ENCODE peak calls at places on chromosomes 7 and 10, in four cellular contexts. H is GM12878, G is K562, C is HepG2. Q is an unnamed sample.

GRCh38 chr7:23298141-23298851 is 843 bp upstream of the MALSU1 start:
- DNase-seq in H (no peak), G (no peak), C (peak; percentile 45), Q (no peak)

GRCh38 chr7:94088560-94088959 is 84.4 kb upstream of the BET1 start:
- DNase-seq in H (no peak), G (no peak), C (no peak), Q (no peak)

GRCh38 chr7:40133561-40134427 is 628 bp downstream of the MPLKIP start:
- DNase-seq in H (no peak), G (no peak), C (peak; percentile 8), Q (no peak)

GRCh38 chr7:134083766-134084487 is 43.2 kb upstream of the LRGUK start:
- DNase-seq in H (no peak), G (peak; percentile 80), C (no peak), Q (no peak)

GRCh38 chr10:104650072-104650471 is 9.0 kb downstream of the SORCS3 start:
- DNase-seq in H (no peak), G (no peak), C (no peak), Q (no peak)

GRCh38 chr7:101386558-101387199 is 24.0 kb downstream of the COL26A1 start:
- DNase-seq in H (no peak), G (no peak), C (peak; percentile 87), Q (peak; percentile 47)

GRCh38 chr10:3813986-3814831 is 29.2 kb upstream of the KLF6 start:
- DNase-seq in H (no peak), G (no peak), C (peak; percentile 64), Q (no peak)

GRCh38 chr10:23525406-23525805 is 86.5 kb downstream of the OTUD1 start:
- DNase-seq in H (no peak), G (no peak), C (peak; percentile 4), Q (no peak)

GRCh38 chr10:97685395-97685958 is 1.6 kb downstream of the AVPI1 start:
- DNase-seq in H (no peak), G (peak; percentile 39), C (peak; percentile 87), Q (peak; percentile 71)

GRCh38 chr7:92973964-92974363 is 137.6 kb upstream of the CDK6 start:
- DNase-seq in H (no peak), G (no peak), C (no peak), Q (no peak)

GRCh38 chr10:34297551-34298370 is 517.3 kb downstream of the PARD3 start:
- DNase-seq in H (no peak), G (no peak), C (peak; percentile 85), Q (no peak)

GRCh38 chr7:28418311-28418710 is 6.0 kb downstream of the CREB5 start:
- DNase-seq in H (no peak), G (no peak), C (no peak), Q (no peak)

GRCh38 chr10:34808789-34809745 is 6.0 kb downstream of the PARD3 start:
- DNase-seq in H (no peak), G (no peak), C (no peak), Q (no peak)

GRCh38 chr7:55236454-55236853 is 128.7 kb upstream of the LANCL2 start:
- DNase-seq in H (no peak), G (no peak), C (no peak), Q (no peak)

GRCh38 chr7:151767557-151767956 is 109.4 kb downstream of the PRKAG2 start:
- DNase-seq in H (peak; percentile 35), G (no peak), C (no peak), Q (no peak)

GRCh38 chr10:95395947-95396449 is 105.2 kb upstream of the PDLIM1 start:
- DNase-seq in H (no peak), G (no peak), C (no peak), Q (no peak)

GRCh38 chr10:132421377-132422168 is 24.6 kb downstream of the PWWP2B start:
- DNase-seq in H (no peak), G (peak; percentile 71), C (peak; percentile 33), Q (peak; percentile 72)
- TF ChIP-seq SP1 in H (no peak), G (no peak), C (no peak), Q (no peak)

GRCh38 chr7:5532520-5533335 is 109.1 kb upstream of the TNRC18 start:
- DNase-seq in H (peak; percentile 82), G (peak; percentile 38), C (peak; percentile 66), Q (no peak)
- TF ChIP-seq FOXM1 in H (no peak), G (no peak), C (no peak), Q (no peak)

DNA sequence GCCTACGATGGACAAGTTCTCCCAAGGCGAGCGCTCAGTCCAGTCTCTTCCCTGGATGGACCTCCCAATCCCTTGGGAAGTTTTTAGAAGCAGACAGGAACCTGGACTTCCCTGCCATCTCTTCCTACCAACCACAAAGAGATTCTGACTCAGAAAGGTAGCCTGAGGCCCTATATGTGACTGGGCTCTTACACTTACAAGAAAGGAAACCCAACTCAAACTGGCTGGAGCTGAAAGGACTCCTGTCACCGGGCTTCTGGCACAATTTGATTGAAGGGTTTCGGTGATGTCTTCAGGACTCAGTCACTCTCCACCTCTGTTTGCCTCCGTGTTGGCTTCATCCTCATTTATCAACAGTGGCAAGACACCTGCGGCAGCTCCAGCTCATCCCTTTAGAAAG is 3.7 kb upstream of the COL13A1 start:
- DNase-seq in H (no peak), G (no peak), C (no peak), Q (no peak)
- TF ChIP-seq BHLHE40 in H (no peak), G (no peak), C (no peak), Q (no peak)

GRCh38 chr10:79274279-79275104 is 72.8 kb upstream of the PPIF start:
- DNase-seq in H (no peak), G (no peak), C (no peak), Q (no peak)
- TF ChIP-seq SP1 in H (no peak), G (no peak), C (no peak), Q (no peak)